ENCODE peak calls at places on chromosomes 6 and 20, in seven cellular contexts. Z is testis, E is transverse colon, U is HCT116, S is upper lobe of left lung, N is breast epithelium, T is heart left ventricle. Y is an unnamed sample.

GRCh38 chr20:36098364-36098763 is 56.2 kb upstream of the EPB41L1 start:
- DNase-seq in Z (peak; percentile 42), S (peak; percentile 60), E (peak; percentile 67), N (peak; percentile 69), U (no peak), T (peak; percentile 48), Y (no peak)

GRCh38 chr6:36387440-36388303 is at the start of gene ETV7:
- DNase-seq in T (peak; percentile 11), N (no peak), E (peak; percentile 66), S (peak; percentile 35), Z (peak; percentile 24), U (no peak), Y (no peak)

GRCh38 chr6:113813207-113813606 is 43.9 kb upstream of the MARCKS start:
- DNase-seq in U (no peak), N (no peak), T (no peak), Z (no peak), S (no peak), E (no peak), Y (peak; percentile 6)

GRCh38 chr20:37534401-37535157 is 6.9 kb upstream of the BLCAP start:
- DNase-seq in T (peak; percentile 49), U (peak; percentile 70), N (peak; percentile 37), S (peak; percentile 48), E (peak; percentile 44), Z (peak; percentile 75), Y (no peak)

GRCh38 chr6:52724041-52724405 is 39.3 kb downstream of the GSTA2 start:
- DNase-seq in T (no peak), E (no peak), N (no peak), S (no peak), Z (no peak), U (no peak), Y (peak; percentile 21)

GRCh38 chr20:62900052-62900691 is 26.1 kb downstream of the DIDO1 start:
- DNase-seq in U (peak; percentile 23), S (peak; percentile 70), E (peak; percentile 81), Z (peak; percentile 82), T (peak; percentile 66), N (peak; percentile 78), Y (peak; percentile 80)

GRCh38 chr6:13452346-13453171 is 34.8 kb downstream of the GFOD1 start:
- DNase-seq in Z (no peak), U (no peak), S (no peak), T (no peak), N (no peak), E (no peak), Y (no peak)

GRCh38 chr20:43584448-43585138 is 6.1 kb upstream of the IFT52 start:
- DNase-seq in T (no peak), E (no peak), U (no peak), Z (no peak), N (no peak), S (peak; percentile 65), Y (no peak)

GRCh38 chr20:17556842-17557674 is 12.8 kb upstream of the DSTN start:
- DNase-seq in Z (no peak), N (peak; percentile 95), E (peak; percentile 73), T (peak; percentile 72), S (peak; percentile 76), U (no peak), Y (no peak)

GRCh38 chr6:111803804-111804203 is 69.4 kb downstream of the FYN start:
- DNase-seq in N (no peak), E (no peak), T (no peak), U (no peak), Z (no peak), S (no peak), Y (no peak)

GRCh38 chr6:121686611-121687023 is 251.2 kb downstream of the GJA1 start:
- DNase-seq in E (no peak), T (no peak), N (no peak), Z (peak; percentile 73), U (no peak), S (no peak), Y (no peak)

GRCh38 chr6:166815629-166816028 is 140.7 kb downstream of the RNASET2 start:
- DNase-seq in S (no peak), T (no peak), U (no peak), N (no peak), Z (no peak), E (no peak), Y (no peak)

GRCh38 chr6:156030053-156030452 is 574.4 kb upstream of the NOX3 start:
- DNase-seq in E (no peak), S (no peak), N (no peak), T (no peak), Z (no peak), U (no peak), Y (no peak)

GRCh38 chr6:34011298-34011697 is 134.6 kb downstream of the GRM4 start:
- DNase-seq in Z (no peak), N (no peak), T (no peak), S (no peak), E (no peak), U (no peak), Y (no peak)

GRCh38 chr6:121748376-121748775 is 312.9 kb downstream of the GJA1 start:
- DNase-seq in U (no peak), T (no peak), S (no peak), N (no peak), E (no peak), Z (no peak), Y (no peak)

GRCh38 chr6:12064125-12064524 is 52.0 kb downstream of the HIVEP1 start:
- DNase-seq in N (no peak), Z (no peak), T (no peak), S (no peak), E (no peak), U (no peak), Y (no peak)

GRCh38 chr20:37519508-37520416 is 1.3 kb upstream of the NNAT start:
- DNase-seq in S (peak; percentile 19), N (no peak), Z (no peak), T (no peak), E (peak; percentile 8), U (no peak), Y (no peak)

GRCh38 chr6:16316741-16317251 is 78.4 kb downstream of the GMPR start:
- DNase-seq in S (no peak), N (no peak), U (peak; percentile 39), T (no peak), Z (peak; percentile 44), E (no peak), Y (peak; percentile 73)

GRCh38 chr20:12927489-12927888 is 81.3 kb upstream of the SPTLC3 start:
- DNase-seq in E (no peak), S (no peak), N (no peak), T (no peak), U (no peak), Z (no peak), Y (peak; percentile 24)

GRCh38 chr6:21824431-21825180 is 231.1 kb downstream of the SOX4 start:
- DNase-seq in U (no peak), N (no peak), S (no peak), E (no peak), Z (no peak), T (no peak), Y (no peak)

GRCh38 chr6:16273266-16273665 is 34.9 kb downstream of the GMPR start:
- DNase-seq in T (no peak), E (no peak), U (no peak), Z (no peak), N (no peak), S (no peak), Y (no peak)

GRCh38 chr6:121794630-121795029 is 359.2 kb downstream of the GJA1 start:
- DNase-seq in N (no peak), U (peak; percentile 60), Z (no peak), S (no peak), T (no peak), E (no peak), Y (peak; percentile 23)

DNA sequence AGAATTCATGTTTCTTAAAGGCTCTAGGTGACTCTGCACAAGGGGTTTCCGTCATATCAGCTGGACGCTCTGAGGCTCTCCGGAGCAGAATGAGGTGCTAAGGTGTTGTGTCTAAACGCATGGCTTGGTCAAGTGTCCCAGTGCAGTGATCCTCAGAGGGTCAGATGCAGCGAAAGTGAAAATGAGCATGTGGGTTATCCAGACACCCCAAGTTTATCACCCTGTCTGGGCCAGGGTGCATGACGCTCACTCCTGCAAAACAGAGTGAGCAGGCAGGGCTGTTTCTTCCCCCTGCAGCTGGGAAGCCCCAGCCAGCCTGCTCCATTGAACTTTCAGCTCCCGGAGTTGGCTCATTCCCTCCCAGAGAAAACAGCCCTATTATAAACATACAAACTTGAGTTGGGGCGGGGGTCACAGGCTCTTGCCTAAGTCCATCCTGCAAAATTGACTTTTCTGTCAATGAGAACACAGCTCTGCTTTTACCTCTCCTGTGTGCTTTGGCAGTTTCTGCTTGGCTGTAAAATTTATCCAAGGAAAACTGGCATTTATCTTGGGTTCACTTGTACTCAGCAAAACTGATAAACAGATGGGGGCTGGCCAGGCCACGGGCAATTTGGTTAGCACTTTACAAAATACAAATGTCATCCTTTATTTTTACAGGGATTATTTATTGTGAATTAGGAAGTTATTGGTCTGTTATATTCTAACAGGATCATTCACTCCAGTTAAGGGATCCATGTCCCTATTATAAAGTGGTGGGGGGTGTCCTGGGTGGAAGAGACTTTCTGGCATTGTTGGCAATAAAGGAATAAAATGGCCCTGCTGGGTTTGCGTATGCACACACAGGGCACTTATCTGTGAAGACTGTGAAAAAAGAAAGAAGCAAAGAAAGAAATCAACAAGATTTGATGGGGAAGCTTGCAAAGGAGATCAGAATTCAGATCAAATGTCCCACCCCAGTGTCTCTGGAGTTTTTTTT is 154.9 kb downstream of the FOXA2 start:
- DNase-seq in T (no peak), S (no peak), Z (no peak), N (no peak), E (no peak), U (no peak), Y (no peak)
- TF ChIP-seq POLR2A in T (no peak), S (no peak), Z (no peak), N (no peak), E (no peak), U (no peak), Y (no peak)

GRCh38 chr20:645318-646106 is 7.5 kb downstream of the SRXN1 start:
- DNase-seq in U (peak; percentile 41), N (peak; percentile 30), T (peak; percentile 74), Z (peak; percentile 82), E (peak; percentile 74), S (peak; percentile 68), Y (peak; percentile 92)
- TF ChIP-seq POLR2A in U (no peak), N (no peak), T (no peak), Z (no peak), E (no peak), S (no peak), Y (no peak)

DNA sequence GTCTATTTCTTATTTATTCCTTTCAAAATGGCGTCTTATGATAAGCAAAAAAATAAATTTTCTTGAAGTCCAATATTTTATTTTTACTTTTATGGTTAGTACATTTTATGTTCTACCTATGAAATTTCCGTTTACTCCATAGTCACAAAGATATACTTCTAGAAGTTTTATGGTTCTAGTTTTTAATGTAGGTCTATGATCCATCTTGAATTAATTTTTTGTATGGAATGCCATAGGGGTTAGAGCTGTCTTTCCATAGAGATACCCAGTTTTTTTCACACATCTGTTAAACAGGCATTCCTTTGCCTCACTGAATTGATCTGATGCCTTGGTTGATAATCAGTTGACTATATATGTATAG is 24.9 kb upstream of the ASIP start:
- DNase-seq in E (no peak), S (no peak), U (no peak), Z (no peak), T (no peak), N (no peak), Y (no peak)
- TF ChIP-seq POLR2A in E (no peak), S (no peak), U (no peak), Z (no peak), T (no peak), N (no peak), Y (no peak)

DNA sequence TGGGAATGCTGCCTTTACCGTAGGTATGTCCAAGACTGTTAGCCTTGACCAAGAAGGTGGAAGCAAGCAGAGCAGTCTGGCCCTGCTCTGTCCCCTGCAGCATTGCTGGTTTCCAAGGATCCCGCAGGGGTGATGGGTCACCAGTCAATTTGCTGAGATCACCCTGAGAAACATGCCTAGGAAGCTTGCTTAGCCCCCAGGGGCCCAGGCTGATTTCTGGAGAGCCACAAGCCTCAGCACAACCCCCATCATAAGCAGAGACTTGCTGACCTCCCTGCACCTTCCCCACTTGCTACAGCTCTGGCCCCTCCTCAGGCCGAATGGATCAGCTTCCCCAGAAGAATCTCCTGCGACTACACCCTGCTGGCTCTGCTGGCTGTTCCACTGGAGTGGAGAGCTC is 21.5 kb downstream of the ARHGAP40 start:
- DNase-seq in N (no peak), Z (no peak), U (no peak), E (no peak), T (no peak), S (no peak), Y (no peak)
- TF ChIP-seq POLR2A in N (no peak), Z (no peak), U (no peak), E (no peak), T (no peak), S (no peak), Y (no peak)

Y was measured in H54.